ENCODE peak calls at places on chromosomes 11 and 22, in six cellular contexts. One of them, this sample, is unnamed.

GRCh38 chr11:95451682-95452081 is 220.7 kb upstream of the SESN3 start:
- DNase-seq in omental fat pad: no peak
- DNase-seq in renal cortical epithelial cell: peak
- DNase-seq in Calu3: no peak
- DNase-seq in nucleus accumbens: no peak
- DNase-seq in G401: no peak
- DNase-seq in this sample: no peak

GRCh38 chr11:31763296-31763695 is 47.8 kb downstream of the PAX6 start:
- DNase-seq in omental fat pad: no peak
- DNase-seq in renal cortical epithelial cell: peak
- DNase-seq in Calu3: no peak
- DNase-seq in nucleus accumbens: no peak
- DNase-seq in G401: peak
- DNase-seq in this sample: peak

GRCh38 chr22:22922954-22923319 is 35.3 kb downstream of the IGLL5 start:
- DNase-seq in omental fat pad: no peak
- DNase-seq in renal cortical epithelial cell: no peak
- DNase-seq in Calu3: no peak
- DNase-seq in nucleus accumbens: no peak
- DNase-seq in G401: no peak
- DNase-seq in this sample: no peak

GRCh38 chr22:37303821-37304274 is 21.5 kb downstream of the CYTH4 start:
- DNase-seq in omental fat pad: no peak
- DNase-seq in renal cortical epithelial cell: peak
- DNase-seq in Calu3: peak
- DNase-seq in nucleus accumbens: no peak
- DNase-seq in G401: no peak
- DNase-seq in this sample: no peak

GRCh38 chr11:3855808-3856491 is 486 bp downstream of the STIM1 start:
- DNase-seq in omental fat pad: no peak
- DNase-seq in renal cortical epithelial cell: no peak
- DNase-seq in Calu3: peak
- DNase-seq in nucleus accumbens: no peak
- DNase-seq in G401: peak
- DNase-seq in this sample: peak

GRCh38 chr11:134760957-134761356 is 348.9 kb upstream of the B3GAT1 start:
- DNase-seq in omental fat pad: no peak
- DNase-seq in renal cortical epithelial cell: no peak
- DNase-seq in Calu3: no peak
- DNase-seq in nucleus accumbens: no peak
- DNase-seq in G401: no peak
- DNase-seq in this sample: no peak

GRCh38 chr22:22058649-22059475 is 76.3 kb upstream of the TOP3B start:
- DNase-seq in omental fat pad: no peak
- DNase-seq in renal cortical epithelial cell: no peak
- DNase-seq in Calu3: no peak
- DNase-seq in nucleus accumbens: no peak
- DNase-seq in G401: no peak
- DNase-seq in this sample: no peak

GRCh38 chr11:110929129-110929528 is 216.9 kb upstream of the ARHGAP20 start:
- DNase-seq in omental fat pad: no peak
- DNase-seq in renal cortical epithelial cell: peak
- DNase-seq in Calu3: no peak
- DNase-seq in nucleus accumbens: no peak
- DNase-seq in G401: no peak
- DNase-seq in this sample: no peak

GRCh38 chr11:73236879-73237278 is 18.8 kb downstream of the P2RY2 start:
- DNase-seq in omental fat pad: no peak
- DNase-seq in renal cortical epithelial cell: peak
- DNase-seq in Calu3: peak
- DNase-seq in nucleus accumbens: peak
- DNase-seq in G401: peak
- DNase-seq in this sample: peak

GRCh38 chr11:2573240-2574042 is 126.4 kb downstream of the KCNQ1OT1 start:
- DNase-seq in omental fat pad: no peak
- DNase-seq in renal cortical epithelial cell: no peak
- DNase-seq in Calu3: no peak
- DNase-seq in nucleus accumbens: no peak
- DNase-seq in G401: no peak
- DNase-seq in this sample: no peak